ENCODE peak calls at places on chromosomes 12 and 14, in nine cellular contexts. B is HCT116, G is Panc1, J is A549, U is HepG2, N is SK-N-SH, H is HL-60, C is K562, O is GM12878. I is an unnamed sample.

GRCh38 chr12:108312885-108313203 is 26.3 kb downstream of the CMKLR1 start:
- DNase-seq in U (peak), O (no peak), C (no peak), G (no peak), H (no peak), B (no peak), J (no peak), N (peak), I (no peak)

GRCh38 chr12:45762185-45763110 is 32.9 kb downstream of the ARID2 start:
- DNase-seq in U (peak), G (no peak), H (no peak), B (peak), N (peak), C (peak), J (peak), O (no peak), I (peak)

GRCh38 chr14:54600685-54601084 is 33.8 kb downstream of the SAMD4A start:
- DNase-seq in J (no peak), U (no peak), O (no peak), N (no peak), H (no peak), C (no peak), G (no peak), B (no peak), I (no peak)

GRCh38 chr12:80504389-80505153 is 60.5 kb downstream of the PTPRQ start:
- DNase-seq in G (no peak), N (no peak), J (no peak), U (no peak), H (no peak), B (no peak), O (no peak), C (no peak), I (no peak)

GRCh38 chr14:38248629-38249028 is 7.3 kb downstream of the CLEC14A start:
- DNase-seq in G (no peak), J (no peak), C (no peak), U (peak), B (no peak), H (no peak), O (no peak), N (no peak), I (peak)

GRCh38 chr14:36315159-36315853 is 5.1 kb downstream of the MBIP start:
- DNase-seq in H (no peak), N (no peak), B (no peak), O (peak), C (no peak), J (no peak), U (no peak), G (no peak), I (peak)

GRCh38 chr12:34398706-34399630 is 376.7 kb downstream of the ALG10 start:
- DNase-seq in O (no peak), G (no peak), H (no peak), J (no peak), B (no peak), U (no peak), C (peak), N (peak), I (no peak)

GRCh38 chr14:77372304-77372841 is 4.5 kb downstream of the TMED8 start:
- DNase-seq in B (no peak), U (peak), J (no peak), O (peak), H (no peak), N (no peak), G (no peak), C (no peak), I (no peak)

GRCh38 chr12:15862840-15863239 is 19.3 kb upstream of the STRAP start:
- DNase-seq in N (no peak), J (no peak), O (no peak), G (no peak), C (no peak), U (peak), H (no peak), B (no peak), I (no peak)

GRCh38 chr12:57898308-57898970 is 42.9 kb upstream of the ATP23 start:
- DNase-seq in G (no peak), N (no peak), J (no peak), C (no peak), O (peak), B (no peak), H (no peak), U (no peak), I (no peak)

GRCh38 chr12:75818863-75819262 is 212.7 kb downstream of the PHLDA1 start:
- DNase-seq in C (no peak), G (no peak), J (no peak), N (no peak), B (no peak), H (no peak), U (no peak), O (no peak), I (no peak)

GRCh38 chr12:10409387-10409786 is at the start of gene KLRC4:
- DNase-seq in O (no peak), U (no peak), N (no peak), G (no peak), H (peak), B (peak), C (peak), J (no peak), I (no peak)

GRCh38 chr12:127964717-127965116 is 302.3 kb upstream of the TMEM132C start:
- DNase-seq in G (no peak), H (no peak), O (no peak), N (no peak), B (no peak), C (no peak), U (no peak), J (peak), I (peak)

GRCh38 chr12:92721130-92721529 is 18.3 kb downstream of the PLEKHG7 start:
- DNase-seq in O (no peak), G (no peak), H (no peak), J (no peak), U (no peak), C (no peak), N (no peak), B (no peak), I (no peak)

GRCh38 chr12:106035421-106035820 is 103.3 kb downstream of the NUAK1 start:
- DNase-seq in G (no peak), C (no peak), U (no peak), H (no peak), J (no peak), O (no peak), N (no peak), B (no peak), I (no peak)

GRCh38 chr12:56781726-56782125 is 18.6 kb downstream of the HSD17B6 start:
- DNase-seq in C (no peak), U (no peak), O (no peak), G (no peak), H (no peak), N (no peak), J (no peak), B (no peak), I (no peak)

GRCh38 chr12:98578821-98579220 is 14.7 kb upstream of the SLC25A3 start:
- DNase-seq in B (peak), N (no peak), J (peak), G (no peak), O (no peak), H (peak), U (no peak), C (peak), I (no peak)

GRCh38 chr12:24600559-24600958 is 348.3 kb downstream of the BCAT1 start:
- DNase-seq in B (no peak), N (no peak), J (no peak), G (no peak), H (no peak), C (no peak), O (no peak), U (no peak), I (no peak)

GRCh38 chr12:8038659-8039114 is 6.2 kb downstream of the FOXJ2 start:
- DNase-seq in J (peak), N (peak), O (no peak), U (no peak), G (no peak), B (no peak), H (no peak), C (peak), I (peak)

GRCh38 chr12:77273898-77274297 is 208.5 kb upstream of the E2F7 start:
- DNase-seq in H (no peak), C (no peak), N (no peak), U (no peak), J (no peak), O (no peak), G (no peak), B (no peak), I (no peak)

GRCh38 chr14:23831591-23831990 is 122.0 kb upstream of the DHRS4 start:
- DNase-seq in U (no peak), B (no peak), N (no peak), G (no peak), J (no peak), H (peak), C (no peak), O (no peak), I (no peak)

GRCh38 chr12:27083861-27084271 is 1.5 kb upstream of the C12orf71 start:
- DNase-seq in U (no peak), N (no peak), G (no peak), H (no peak), B (no peak), C (no peak), J (no peak), O (no peak), I (peak)

GRCh38 chr12:57461326-57461903 is 1.8 kb downstream of the GLI1 start:
- DNase-seq in O (no peak), J (peak), C (peak), U (no peak), N (peak), B (no peak), H (no peak), G (no peak), I (peak)

GRCh38 chr12:88726806-88727722 is 146.8 kb upstream of the KITLG start:
- DNase-seq in U (no peak), H (no peak), N (no peak), C (no peak), O (no peak), J (no peak), G (peak), B (no peak), I (no peak)

GRCh38 chr12:110844551-110845395 is 2.0 kb upstream of the CCDC63 start:
- DNase-seq in O (no peak), B (no peak), U (no peak), G (no peak), H (no peak), C (peak), J (no peak), N (peak), I (no peak)

GRCh38 chr14:101476258-101476930 is 84.9 kb upstream of the DIO3 start:
- DNase-seq in J (no peak), B (no peak), G (no peak), N (no peak), H (no peak), O (no peak), C (no peak), U (no peak), I (no peak)

GRCh38 chr14:90093942-90094595 is 32.3 kb downstream of the KCNK13 start:
- DNase-seq in N (no peak), G (no peak), B (no peak), H (peak), J (no peak), O (no peak), U (no peak), C (no peak), I (no peak)

GRCh38 chr12:11486623-11487444 is 91.5 kb upstream of the PRB2 start:
- DNase-seq in J (peak), O (peak), H (peak), C (peak), U (peak), B (peak), N (peak), G (peak), I (peak)

GRCh38 chr14:20469242-20469889 is at the start of gene PNP:
- DNase-seq in U (peak), G (peak), B (peak), O (peak), C (peak), J (peak), N (peak), H (peak), I (peak)
- TF ChIP-seq CTCF in U (peak), G (no peak), B (no peak), O (no peak), C (no peak), J (no peak), N (no peak), H (no peak), I (no peak)

GRCh38 chr14:31927348-31927826 is 149.7 kb upstream of the ARHGAP5 start:
- DNase-seq in O (no peak), C (no peak), B (no peak), G (no peak), N (no peak), J (peak), H (no peak), U (peak), I (peak)

GRCh38 chr14:31926123-31926522 is 151.0 kb upstream of the ARHGAP5 start:
- DNase-seq in O (no peak), C (peak), N (peak), U (peak), J (peak), B (peak), H (peak), G (no peak), I (peak)

GRCh38 chr14:31930493-31931225 is 146.4 kb upstream of the ARHGAP5 start:
- DNase-seq in J (peak), B (no peak), U (peak), H (no peak), C (no peak), O (no peak), G (no peak), N (no peak), I (no peak)

GRCh38 chr14:31930070-31930469 is 147.0 kb upstream of the ARHGAP5 start:
- DNase-seq in B (no peak), H (no peak), C (no peak), J (no peak), G (no peak), U (no peak), N (no peak), O (no peak), I (no peak)

GRCh38 chr14:31926652-31927347 is 150.3 kb upstream of the ARHGAP5 start:
- DNase-seq in N (no peak), J (no peak), O (no peak), G (no peak), C (no peak), U (peak), B (no peak), H (no peak), I (no peak)
- TF ChIP-seq REST in N (no peak), J (no peak), O (no peak), G (no peak), C (no peak), U (no peak), B (no peak), H (no peak), I (no peak)

GRCh38 chr12:14188761-14189160 is 176.7 kb upstream of the ATF7IP start:
- DNase-seq in G (no peak), O (no peak), B (no peak), C (no peak), U (no peak), H (no peak), J (no peak), N (no peak), I (no peak)
- TF ChIP-seq CTCF in G (no peak), O (no peak), B (no peak), C (no peak), U (no peak), H (no peak), J (no peak), N (no peak), I (no peak)

GRCh38 chr14:102591372-102591943 is 991 bp upstream of the RCOR1 start:
- DNase-seq in H (no peak), J (peak), C (peak), O (no peak), N (peak), U (no peak), B (no peak), G (no peak), I (peak)
- TF ChIP-seq REST in H (no peak), J (no peak), C (no peak), O (no peak), N (no peak), U (no peak), B (no peak), G (no peak), I (no peak)

DNA sequence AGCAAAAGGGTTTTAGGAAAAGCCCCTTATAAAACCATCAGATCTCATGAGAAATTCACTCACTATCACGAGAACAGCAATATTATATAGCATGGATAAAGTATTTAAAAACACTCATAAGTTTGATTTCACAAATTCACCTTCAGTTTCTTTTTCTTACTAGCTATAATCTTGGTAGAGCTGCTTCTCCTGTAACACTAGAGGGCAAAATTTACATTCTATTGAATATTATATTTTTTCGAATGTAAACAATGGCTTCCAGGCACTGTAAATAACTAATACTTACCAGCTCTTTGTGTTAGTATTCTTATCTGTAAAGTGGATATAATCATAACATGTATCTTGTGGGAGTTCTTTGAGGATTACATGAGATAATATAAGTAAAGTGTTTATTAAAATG is 259.6 kb downstream of the CCER1 start:
- DNase-seq in O (no peak), B (no peak), C (no peak), N (no peak), J (no peak), U (no peak), G (no peak), H (no peak), I (no peak)
- TF ChIP-seq CTCF in O (no peak), B (peak), C (no peak), N (peak), J (no peak), U (no peak), G (no peak), H (no peak), I (peak)

DNA sequence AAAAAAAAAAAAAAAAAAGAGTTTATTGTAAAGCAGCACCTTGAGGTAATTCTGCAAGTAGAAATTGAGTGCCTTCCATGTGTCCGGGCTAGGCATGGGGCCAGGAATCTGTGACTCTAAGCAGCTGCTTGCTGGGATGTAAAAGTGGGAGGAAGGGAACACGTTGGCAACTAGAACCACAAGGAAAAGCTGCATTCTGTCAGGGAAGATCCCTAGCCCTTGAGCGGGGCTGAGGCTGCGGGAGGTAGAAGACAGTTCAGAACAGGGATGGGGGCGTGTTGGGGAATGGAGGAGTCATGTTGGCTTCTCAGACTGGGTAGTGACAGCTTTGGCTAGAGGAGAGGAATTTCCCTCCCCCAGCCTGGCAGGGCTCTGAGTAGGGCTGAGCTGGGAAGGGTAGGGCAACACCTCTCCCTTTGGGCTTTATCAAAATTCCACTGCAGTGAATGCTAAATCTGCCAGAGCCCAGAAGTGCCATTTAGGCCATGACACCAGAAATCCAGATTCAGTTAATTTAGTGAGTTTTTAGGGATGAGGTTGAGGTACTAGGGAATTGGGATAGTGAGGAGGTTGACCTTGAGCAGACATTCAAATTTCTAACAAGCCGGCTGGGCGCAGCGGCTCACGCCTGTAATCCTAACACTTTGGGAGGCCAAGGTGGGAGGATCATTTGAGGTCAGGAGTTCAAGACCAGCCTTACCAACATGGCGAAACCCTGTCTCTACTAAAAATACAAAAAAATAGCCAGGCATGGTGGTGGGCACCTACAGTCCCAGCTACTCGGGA is 3.4 kb upstream of the TRAFD1 start:
- DNase-seq in O (no peak), G (no peak), U (no peak), H (no peak), J (peak), B (peak), N (no peak), C (no peak), I (peak)
- TF ChIP-seq REST in O (no peak), G (no peak), U (no peak), H (no peak), J (no peak), B (no peak), N (peak), C (no peak), I (no peak)

I was measured in GM23338.